ENCODE peak calls at places on chromosome 1, in ten cellular contexts. Z is fibroblast of lung; H is cerebellar cortex; N is aorta; G is NCI-H1105; I is effector memory CD8-positive, alpha-beta T cell; W is activated CD8-positive, alpha-beta memory T cell treated with anti-CD3 and anti-CD28 coated beads, Interleukin-2, amount 50 U/mL, for 48 hours; A is activated naive CD8-positive, alpha-beta T cell treated with anti-CD3 and anti-CD28 coated beads, Interleukin-2, amount 10 ng/mL, durations not matched to agents 7 days and 5 days; T is stimulated activated CD4-positive, alpha-beta T cell treated with anti-CD3 and anti-CD28 coated beads, Interleukin-15, amount 100 ng/mL, for 1 hour; B is RWPE1. M is an unnamed sample.

GRCh38 chr1:243253927-243254232 is 1.2 kb downstream of the CEP170 start:
- DNase-seq in Z (no peak), H (no peak), N (no peak), G (no peak), I (no peak), W (no peak), A (no peak), T (no peak), B (no peak), M (no peak)

GRCh38 chr1:242691603-242691945 is 167.1 kb upstream of the PLD5 start:
- DNase-seq in Z (no peak), H (peak; percentile 96), N (no peak), G (no peak), I (no peak), W (no peak), A (no peak), T (no peak), B (no peak), M (no peak)

GRCh38 chr1:235708390-235708962 is 58.9 kb upstream of the GNG4 start:
- DNase-seq in Z (peak; percentile 67), H (no peak), N (no peak), G (no peak), I (no peak), W (no peak), A (no peak), T (no peak), B (peak; percentile 75), M (no peak)

GRCh38 chr1:247316590-247317197 is 15.0 kb downstream of the ZNF496 start:
- DNase-seq in Z (no peak), H (no peak), N (no peak), G (no peak), I (no peak), W (no peak), A (no peak), T (no peak), B (no peak), M (no peak)

GRCh38 chr1:158445371-158445770 is 16.3 kb upstream of the OR10K1 start:
- DNase-seq in Z (no peak), H (no peak), N (no peak), G (no peak), I (no peak), W (no peak), A (no peak), T (no peak), B (no peak), M (no peak)

GRCh38 chr1:13945856-13946255 is 245.9 kb downstream of the PRDM2 start:
- DNase-seq in Z (no peak), H (peak; percentile 60), N (no peak), G (no peak), I (no peak), W (no peak), A (no peak), T (no peak), B (no peak), M (no peak)

GRCh38 chr1:53137729-53138128 is 4.7 kb downstream of the SLC1A7 start:
- DNase-seq in Z (no peak), H (no peak), N (no peak), G (no peak), I (no peak), W (no peak), A (no peak), T (no peak), B (no peak), M (no peak)

GRCh38 chr1:40899230-40899870 is 37.2 kb upstream of the CITED4 start:
- DNase-seq in Z (no peak), H (no peak), N (no peak), G (no peak), I (no peak), W (no peak), A (no peak), T (no peak), B (peak; percentile 93), M (no peak)

GRCh38 chr1:14182801-14183200 is 415.7 kb upstream of the KAZN start:
- DNase-seq in Z (no peak), H (no peak), N (no peak), G (no peak), I (no peak), W (no peak), A (no peak), T (no peak), B (no peak), M (no peak)

GRCh38 chr1:51331206-51332100 is 1.1 kb upstream of the TTC39A start:
- DNase-seq in Z (peak; percentile 55), H (peak; percentile 33), N (no peak), G (peak; percentile 7), I (no peak), W (no peak), A (no peak), T (no peak), B (no peak), M (no peak)

GRCh38 chr1:244665771-244666217 is 12.9 kb downstream of the DESI2 start:
- DNase-seq in Z (peak; percentile 40), H (no peak), N (no peak), G (no peak), I (no peak), W (no peak), A (no peak), T (no peak), B (no peak), M (no peak)

GRCh38 chr1:187936667-187937066 is 1107.9 kb downstream of the PLA2G4A start:
- DNase-seq in Z (no peak), H (no peak), N (no peak), G (no peak), I (no peak), W (no peak), A (no peak), T (no peak), B (no peak), M (no peak)

GRCh38 chr1:54812801-54813478 is 11.8 kb upstream of the TTC22 start:
- DNase-seq in Z (no peak), H (no peak), N (no peak), G (no peak), I (no peak), W (peak; percentile 39), A (peak; percentile 59), T (no peak), B (no peak), M (no peak)

GRCh38 chr1:243944429-243945160 is 94.6 kb upstream of the AKT3 start:
- DNase-seq in Z (peak; percentile 27), H (no peak), N (no peak), G (no peak), I (no peak), W (no peak), A (no peak), T (no peak), B (peak; percentile 83), M (no peak)

GRCh38 chr1:38337711-38338110 is 291.1 kb upstream of the POU3F1 start:
- DNase-seq in Z (no peak), H (no peak), N (no peak), G (no peak), I (no peak), W (no peak), A (no peak), T (no peak), B (no peak), M (no peak)

GRCh38 chr1:81867235-81867634 is 66.5 kb downstream of the ADGRL2 start:
- DNase-seq in Z (no peak), H (no peak), N (no peak), G (no peak), I (no peak), W (no peak), A (no peak), T (no peak), B (no peak), M (no peak)

GRCh38 chr1:80607064-80607463 is 1193.7 kb upstream of the ADGRL2 start:
- DNase-seq in Z (no peak), H (no peak), N (no peak), G (no peak), I (no peak), W (no peak), A (no peak), T (no peak), B (no peak), M (no peak)